ENCODE peak calls at places on chromosomes 5 and 9, in seven cellular contexts. D is PC-3, V is GM23248, R is mesendoderm, F is IMR-90, E is fibroblast of lung, I is Karpas-422. S is an unnamed sample.

GRCh38 chr5:143033535-143034260 is 263.5 kb downstream of the ARHGAP26 start:
- DNase-seq in D (peak), V (peak), R (no peak), F (peak), E (peak), I (no peak), S (no peak)

GRCh38 chr9:138008081-138008841 is 130.7 kb downstream of the CACNA1B start:
- DNase-seq in D (no peak), V (no peak), R (no peak), F (no peak), E (no peak), I (no peak), S (no peak)

GRCh38 chr5:176870110-176870591 is 29.0 kb downstream of the HK3 start:
- DNase-seq in D (peak), V (peak), R (peak), F (peak), E (peak), I (peak), S (peak)

GRCh38 chr5:17203329-17204132 is 13.9 kb upstream of the BASP1 start:
- DNase-seq in D (peak), V (peak), R (peak), F (peak), E (peak), I (peak), S (peak)

GRCh38 chr9:98482248-98482647 is 226.5 kb downstream of the GABBR2 start:
- DNase-seq in D (no peak), V (peak), R (no peak), F (no peak), E (no peak), I (no peak), S (no peak)

GRCh38 chr9:92481029-92481633 is 1.2 kb downstream of the ASPN start:
- DNase-seq in D (peak), V (peak), R (peak), F (no peak), E (no peak), I (no peak), S (no peak)

GRCh38 chr9:128120741-128121465 is 6.6 kb downstream of the PTGES2 start:
- DNase-seq in D (no peak), V (no peak), R (no peak), F (no peak), E (no peak), I (no peak), S (no peak)

GRCh38 chr9:33467526-33467925 is 6.2 kb downstream of the NOL6 start:
- DNase-seq in D (no peak), V (no peak), R (no peak), F (no peak), E (no peak), I (no peak), S (no peak)

GRCh38 chr9:129242191-129242953 is 64.3 kb upstream of the IER5L start:
- DNase-seq in D (no peak), V (no peak), R (no peak), F (no peak), E (no peak), I (no peak), S (no peak)

GRCh38 chr5:108259306-108259705 is 122.6 kb downstream of the FBXL17 start:
- DNase-seq in D (no peak), V (peak), R (peak), F (peak), E (peak), I (no peak), S (peak)

GRCh38 chr5:113199122-113199905 is 222.7 kb downstream of the DCP2 start:
- DNase-seq in D (peak), V (peak), R (peak), F (peak), E (peak), I (peak), S (peak)

GRCh38 chr9:2418619-2419018 is 203.0 kb upstream of the VLDLR start:
- DNase-seq in D (no peak), V (peak), R (peak), F (peak), E (peak), I (no peak), S (no peak)

GRCh38 chr9:94971378-94972131 is 245.1 kb downstream of the AOPEP start:
- DNase-seq in D (no peak), V (no peak), R (no peak), F (no peak), E (no peak), I (no peak), S (peak)

GRCh38 chr5:101860145-101860544 is 435.9 kb downstream of the SLCO4C1 start:
- DNase-seq in D (no peak), V (no peak), R (no peak), F (no peak), E (no peak), I (no peak), S (no peak)

GRCh38 chr9:20980713-20981481 is 50.5 kb downstream of the HACD4 start:
- DNase-seq in D (peak), V (peak), R (no peak), F (peak), E (peak), I (peak), S (no peak)

GRCh38 chr9:80004687-80005086 is 432.9 kb downstream of the TLE4 start:
- DNase-seq in D (peak), V (no peak), R (no peak), F (no peak), E (no peak), I (no peak), S (no peak)

GRCh38 chr9:113876806-113877236 is 712 bp downstream of the ZNF618 start:
- DNase-seq in D (peak), V (peak), R (no peak), F (peak), E (peak), I (peak), S (peak)

GRCh38 chr5:176541338-176542134 is 4.3 kb upstream of the RNF44 start:
- DNase-seq in D (peak), V (no peak), R (peak), F (no peak), E (no peak), I (peak), S (peak)

GRCh38 chr9:127154390-127155191 is 32.2 kb upstream of the ANGPTL2 start:
- DNase-seq in D (no peak), V (peak), R (no peak), F (peak), E (peak), I (no peak), S (no peak)

GRCh38 chr5:93800988-93801811 is 59.8 kb upstream of the POU5F2 start:
- DNase-seq in D (peak), V (peak), R (peak), F (peak), E (peak), I (peak), S (peak)

GRCh38 chr5:122292357-122292756 is 19.7 kb upstream of the SNCAIP start:
- DNase-seq in D (no peak), V (no peak), R (no peak), F (peak), E (peak), I (no peak), S (no peak)

GRCh38 chr9:101165131-101165530 is 136.6 kb downstream of the PLPPR1 start:
- DNase-seq in D (no peak), V (no peak), R (no peak), F (no peak), E (no peak), I (no peak), S (no peak)

GRCh38 chr5:112417931-112418358 is 1.1 kb downstream of the EPB41L4A start:
- DNase-seq in D (peak), V (peak), R (peak), F (no peak), E (no peak), I (no peak), S (peak)

GRCh38 chr5:136082390-136083193 is 50.1 kb upstream of the SMAD5 start:
- DNase-seq in D (peak), V (peak), R (peak), F (peak), E (peak), I (peak), S (peak)

GRCh38 chr5:173823721-173824567 is 64.2 kb upstream of the CPEB4 start:
- DNase-seq in D (peak), V (peak), R (peak), F (peak), E (peak), I (no peak), S (peak)

GRCh38 chr5:72453260-72453775 is 53.9 kb downstream of the ZNF366 start:
- DNase-seq in D (no peak), V (no peak), R (no peak), F (no peak), E (no peak), I (no peak), S (no peak)

GRCh38 chr5:72454996-72455395 is 52.2 kb downstream of the ZNF366 start:
- DNase-seq in D (no peak), V (no peak), R (no peak), F (no peak), E (no peak), I (no peak), S (no peak)

GRCh38 chr5:72455477-72455876 is 51.7 kb downstream of the ZNF366 start:
- DNase-seq in D (no peak), V (no peak), R (no peak), F (no peak), E (no peak), I (no peak), S (no peak)

GRCh38 chr5:72451771-72452505 is 55.3 kb downstream of the ZNF366 start:
- DNase-seq in D (peak), V (peak), R (peak), F (peak), E (peak), I (peak), S (peak)

DNA sequence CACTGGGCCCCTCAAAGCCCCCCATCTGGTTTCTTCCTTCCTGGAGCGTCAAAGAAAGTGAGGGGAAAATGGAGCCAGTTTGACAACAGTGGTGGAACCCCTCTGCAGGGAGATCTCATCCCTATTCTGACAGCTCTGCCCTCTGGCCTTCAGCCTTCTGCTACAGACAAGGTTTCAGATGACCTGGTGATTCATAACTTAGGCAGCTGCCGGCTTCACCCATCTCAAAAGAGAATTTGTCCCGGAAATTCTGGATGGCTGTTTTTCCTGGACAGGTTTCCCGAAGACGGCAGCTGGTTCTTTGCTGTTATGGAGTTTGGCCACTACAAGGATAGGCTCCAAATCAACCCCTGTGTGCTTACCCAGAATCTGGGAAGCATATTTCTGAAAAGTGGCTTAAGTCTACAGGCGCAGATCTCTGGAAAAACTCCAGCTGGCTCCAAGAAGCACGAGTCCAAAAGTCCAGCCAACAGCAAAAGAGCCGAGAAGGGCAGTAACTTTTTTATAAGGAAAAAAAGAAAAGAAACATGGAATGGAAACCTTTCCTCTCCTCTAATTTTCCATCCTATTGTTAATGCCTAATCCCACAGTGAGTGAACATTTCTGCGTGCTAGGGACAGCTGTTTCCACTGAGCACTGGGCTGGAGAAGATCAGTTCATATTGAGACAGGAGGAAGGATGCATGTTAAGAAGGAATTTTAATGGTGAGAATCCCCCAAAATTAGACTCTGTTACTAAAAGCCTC is 54.5 kb downstream of the ZNF366 start:
- DNase-seq in D (peak), V (peak), R (peak), F (peak), E (peak), I (no peak), S (no peak)
- H3K9ac ChIP-seq in D (no peak), V (peak), R (no peak), F (no peak), E (no peak), I (no peak), S (no peak)

DNA sequence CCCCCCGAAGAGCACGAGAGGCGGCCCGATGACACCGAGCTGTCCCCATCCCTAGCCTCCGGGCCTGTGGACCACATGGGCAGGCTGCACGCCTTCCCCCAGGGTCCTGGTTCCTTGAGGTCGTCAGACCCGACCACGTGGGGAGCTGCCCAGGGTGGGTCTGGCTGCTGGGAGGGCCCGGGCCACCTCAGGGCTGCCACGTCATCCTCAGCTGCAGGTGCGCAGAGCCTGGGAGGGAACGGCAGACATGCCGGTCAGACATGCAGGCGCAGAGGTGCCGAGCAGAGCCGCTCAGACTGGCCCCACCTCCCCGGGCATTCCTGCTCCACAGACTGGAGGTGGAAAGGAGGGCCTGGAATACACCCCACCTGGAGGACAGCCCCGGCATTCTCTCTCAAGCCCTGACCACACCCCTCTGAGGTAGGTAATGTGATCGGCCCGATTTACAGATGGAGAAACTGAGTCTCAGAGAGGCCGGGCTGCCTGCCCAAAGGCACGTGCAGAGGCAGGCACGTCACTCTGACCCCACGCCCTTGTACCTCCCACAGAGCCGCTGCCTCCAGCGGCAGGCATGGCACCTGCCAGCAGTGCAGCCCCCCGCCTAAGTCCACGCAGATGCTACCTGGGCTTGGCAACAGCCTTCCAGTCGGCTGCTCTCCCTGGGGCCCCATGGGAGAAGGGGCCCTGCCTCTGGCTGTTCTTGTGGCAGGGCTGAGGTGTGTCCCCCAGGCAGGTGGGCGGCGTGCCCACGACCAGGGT is 649 bp downstream of the CCDC187 start:
- DNase-seq in D (no peak), V (no peak), R (no peak), F (no peak), E (no peak), I (no peak), S (no peak)
- H3K4me2 ChIP-seq in D (no peak), V (no peak), R (no peak), F (no peak), E (no peak), I (no peak), S (no peak)

DNA sequence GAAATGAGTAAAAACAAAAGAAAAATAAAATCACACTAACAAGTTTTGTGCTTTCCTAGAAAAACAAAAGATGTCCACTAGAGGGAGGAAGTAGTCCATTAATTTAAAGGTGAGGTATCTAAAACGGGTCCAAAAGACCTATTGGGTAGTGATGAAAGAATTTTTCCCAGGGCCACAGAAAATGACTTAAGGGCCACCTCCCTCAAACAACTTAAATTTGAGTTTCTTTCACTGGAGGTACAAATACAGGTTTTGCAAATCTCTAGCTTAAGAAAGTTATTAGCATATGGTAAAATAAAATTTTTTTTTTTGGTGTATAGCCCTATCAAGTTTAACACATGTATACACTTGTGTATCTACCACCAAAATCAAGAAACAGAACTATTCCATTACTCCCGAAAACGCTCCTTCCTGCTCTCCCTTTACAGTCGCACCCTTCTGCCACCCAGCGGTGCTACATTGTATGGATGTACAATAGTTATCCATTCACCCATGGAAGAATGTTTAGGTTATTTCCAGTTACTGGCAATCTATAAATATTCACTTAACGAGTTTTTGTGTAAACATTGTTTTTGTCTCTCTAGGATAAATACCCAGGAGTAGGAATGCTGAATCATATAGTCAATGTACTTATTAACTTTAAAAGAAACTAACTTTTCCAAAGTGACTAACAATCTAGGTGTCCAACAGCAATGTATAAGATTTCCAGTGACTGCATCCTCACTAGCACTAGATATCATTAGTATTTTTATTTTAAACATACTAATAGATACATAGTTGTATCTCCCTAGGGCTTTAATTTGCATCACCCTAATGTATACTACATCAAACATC is 21.9 kb downstream of the DEPDC1B start:
- DNase-seq in D (peak), V (peak), R (peak), F (peak), E (peak), I (peak), S (peak)
- H3K9ac ChIP-seq in D (no peak), V (peak), R (no peak), F (no peak), E (no peak), I (no peak), S (no peak)

GRCh38 chr5:138900281-138900965 is 25.3 kb upstream of the LRRTM2 start:
- DNase-seq in D (no peak), V (peak), R (no peak), F (peak), E (peak), I (no peak), S (no peak)
- H3K4me2 ChIP-seq in D (no peak), V (no peak), R (no peak), F (no peak), E (no peak), I (no peak), S (no peak)

DNA sequence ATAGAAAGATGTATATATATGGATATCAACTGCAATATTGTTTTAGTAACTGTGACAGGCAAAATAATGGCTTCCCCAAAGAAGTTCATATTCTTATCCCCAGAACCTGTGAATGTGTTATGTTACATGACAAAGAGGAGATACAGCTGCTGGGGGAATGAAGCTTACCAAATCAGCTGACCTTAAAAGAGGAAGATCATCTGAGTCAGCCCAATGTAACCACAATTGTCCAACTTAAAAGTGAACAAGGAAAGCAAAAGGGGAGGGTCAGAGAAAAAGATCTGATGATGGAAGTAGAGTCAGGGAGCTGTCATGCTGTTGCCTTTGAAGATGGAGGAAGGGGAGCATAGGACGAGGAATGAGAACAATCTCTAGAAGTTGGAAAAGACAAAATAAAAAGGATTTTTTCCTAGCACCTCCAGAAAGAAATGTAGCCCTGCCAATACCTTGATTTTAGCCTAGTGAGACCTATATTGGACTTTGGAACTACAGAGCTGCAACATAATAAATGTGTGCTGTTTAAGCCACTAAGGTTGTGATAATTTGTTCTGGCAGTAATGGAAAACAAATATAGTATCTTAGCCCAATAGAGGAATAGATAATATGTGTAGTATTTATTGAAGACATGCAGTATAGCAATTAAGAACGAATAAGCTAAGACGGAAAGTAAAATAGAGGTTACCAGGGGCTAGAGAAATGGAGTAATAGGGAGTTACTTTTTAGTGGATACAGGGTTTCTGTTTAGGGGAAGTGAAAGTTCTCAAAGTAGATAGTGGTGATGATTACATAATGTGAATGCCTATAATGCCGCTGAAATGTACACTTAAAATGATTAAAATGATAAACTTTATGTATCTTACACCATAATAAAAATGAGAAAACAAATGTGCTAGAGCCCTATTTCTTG is 115.9 kb downstream of the PIK3R1 start:
- DNase-seq in D (no peak), V (peak), R (no peak), F (peak), E (peak), I (no peak), S (no peak)
- H3K9ac ChIP-seq in D (no peak), V (no peak), R (no peak), F (no peak), E (no peak), I (no peak), S (no peak)

DNA sequence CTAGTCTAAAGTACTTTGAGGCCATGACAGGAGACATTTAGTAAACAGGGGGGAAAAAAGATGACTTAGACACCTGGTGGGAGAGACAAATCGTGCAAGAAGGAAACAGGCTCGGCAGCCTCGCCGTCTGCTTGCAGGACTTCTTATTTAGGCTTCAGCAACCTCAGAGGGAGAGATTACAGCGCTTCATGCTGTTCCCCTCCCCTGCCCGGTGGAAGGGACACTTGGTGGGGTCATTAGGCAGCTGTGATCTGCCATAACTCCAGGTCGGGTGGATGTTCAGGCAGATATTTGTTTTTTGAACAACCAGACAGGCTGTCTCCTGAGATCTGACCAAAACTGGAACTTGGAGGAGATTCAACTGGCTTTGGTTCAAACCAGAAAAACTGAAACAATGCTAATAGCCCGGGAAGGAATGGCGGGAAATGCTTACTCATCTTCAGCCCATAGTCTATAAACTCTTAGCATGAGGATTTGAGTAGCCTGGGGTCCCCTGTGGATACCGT is 38.1 kb upstream of the CD180 start:
- DNase-seq in D (peak), V (peak), R (no peak), F (peak), E (peak), I (no peak), S (no peak)
- H3K4me2 ChIP-seq in D (peak), V (no peak), R (no peak), F (peak), E (peak), I (no peak), S (no peak)